ENCODE peak calls at places on chromosome X, in four cellular contexts. One of them, this sample, is unnamed.

GRCh38 chrX:71222929-71223328 is at the start of gene GJB1:
- DNase-seq in endothelial cell of umbilical vein: no peak
- DNase-seq in adrenal gland: no peak
- DNase-seq in testis: peak
- DNase-seq in this sample: no peak

GRCh38 chrX:152893631-152894610 is 3.9 kb upstream of the ZNF185 start:
- DNase-seq in adrenal gland: no peak
- DNase-seq in endothelial cell of umbilical vein: no peak
- DNase-seq in testis: no peak
- DNase-seq in this sample: no peak

GRCh38 chrX:47574096-47574553 is 8.1 kb upstream of the TIMP1 start:
- DNase-seq in endothelial cell of umbilical vein: no peak
- DNase-seq in adrenal gland: no peak
- DNase-seq in testis: no peak
- DNase-seq in this sample: no peak

GRCh38 chrX:145002776-145003175 is 244.5 kb upstream of the SPANXN1 start:
- DNase-seq in testis: no peak
- DNase-seq in endothelial cell of umbilical vein: no peak
- DNase-seq in adrenal gland: no peak
- DNase-seq in this sample: no peak

GRCh38 chrX:137771537-137771936 is 205.6 kb downstream of the ZIC3 start:
- DNase-seq in endothelial cell of umbilical vein: no peak
- DNase-seq in adrenal gland: no peak
- DNase-seq in testis: no peak
- DNase-seq in this sample: no peak

GRCh38 chrX:10052906-10053625 is 85.9 kb downstream of the CLDN34 start:
- DNase-seq in adrenal gland: peak
- DNase-seq in testis: no peak
- DNase-seq in endothelial cell of umbilical vein: no peak
- DNase-seq in this sample: no peak

GRCh38 chrX:53356186-53356585 is 66.3 kb downstream of the SMC1A start:
- DNase-seq in endothelial cell of umbilical vein: no peak
- DNase-seq in adrenal gland: no peak
- DNase-seq in testis: peak
- DNase-seq in this sample: peak

GRCh38 chrX:153946910-153947769 is 2.7 kb upstream of the RENBP start:
- DNase-seq in adrenal gland: peak
- DNase-seq in testis: peak
- DNase-seq in endothelial cell of umbilical vein: peak
- DNase-seq in this sample: peak

GRCh38 chrX:7235071-7235470 is 87.1 kb upstream of the PUDP start:
- DNase-seq in endothelial cell of umbilical vein: no peak
- DNase-seq in adrenal gland: no peak
- DNase-seq in testis: no peak
- DNase-seq in this sample: no peak

GRCh38 chrX:29662759-29663503 is 552.4 kb upstream of the MAGEB2 start:
- DNase-seq in testis: no peak
- DNase-seq in adrenal gland: peak
- DNase-seq in endothelial cell of umbilical vein: peak
- DNase-seq in this sample: no peak

GRCh38 chrX:1537031-1537715 is at the start of gene P2RY8:
- DNase-seq in endothelial cell of umbilical vein: no peak
- DNase-seq in testis: peak
- DNase-seq in adrenal gland: peak
- DNase-seq in this sample: peak

GRCh38 chrX:1533083-1533482 is 3.9 kb downstream of the P2RY8 start:
- DNase-seq in testis: no peak
- DNase-seq in adrenal gland: no peak
- DNase-seq in endothelial cell of umbilical vein: no peak
- DNase-seq in this sample: no peak

GRCh38 chrX:1536712-1537030 is 314 bp downstream of the P2RY8 start:
- DNase-seq in endothelial cell of umbilical vein: no peak
- DNase-seq in testis: no peak
- DNase-seq in adrenal gland: no peak
- DNase-seq in this sample: no peak

GRCh38 chrX:1535241-1536041 is 1.5 kb downstream of the P2RY8 start:
- DNase-seq in adrenal gland: peak
- DNase-seq in testis: peak
- DNase-seq in endothelial cell of umbilical vein: no peak
- DNase-seq in this sample: no peak

GRCh38 chrX:1534321-1535168 is 2.4 kb downstream of the P2RY8 start:
- DNase-seq in endothelial cell of umbilical vein: no peak
- DNase-seq in adrenal gland: peak
- DNase-seq in testis: no peak
- DNase-seq in this sample: no peak
- TF ChIP-seq POLR2A in endothelial cell of umbilical vein: no peak
- TF ChIP-seq POLR2A in adrenal gland: no peak
- TF ChIP-seq POLR2A in testis: no peak
- TF ChIP-seq POLR2A in this sample: peak

GRCh38 chrX:139932077-139932900 is 564 bp downstream of the ATP11C start:
- DNase-seq in adrenal gland: no peak
- DNase-seq in endothelial cell of umbilical vein: peak
- DNase-seq in testis: peak
- DNase-seq in this sample: peak
- TF ChIP-seq POLR2A in adrenal gland: no peak
- TF ChIP-seq POLR2A in endothelial cell of umbilical vein: no peak
- TF ChIP-seq POLR2A in testis: no peak
- TF ChIP-seq POLR2A in this sample: peak

DNA sequence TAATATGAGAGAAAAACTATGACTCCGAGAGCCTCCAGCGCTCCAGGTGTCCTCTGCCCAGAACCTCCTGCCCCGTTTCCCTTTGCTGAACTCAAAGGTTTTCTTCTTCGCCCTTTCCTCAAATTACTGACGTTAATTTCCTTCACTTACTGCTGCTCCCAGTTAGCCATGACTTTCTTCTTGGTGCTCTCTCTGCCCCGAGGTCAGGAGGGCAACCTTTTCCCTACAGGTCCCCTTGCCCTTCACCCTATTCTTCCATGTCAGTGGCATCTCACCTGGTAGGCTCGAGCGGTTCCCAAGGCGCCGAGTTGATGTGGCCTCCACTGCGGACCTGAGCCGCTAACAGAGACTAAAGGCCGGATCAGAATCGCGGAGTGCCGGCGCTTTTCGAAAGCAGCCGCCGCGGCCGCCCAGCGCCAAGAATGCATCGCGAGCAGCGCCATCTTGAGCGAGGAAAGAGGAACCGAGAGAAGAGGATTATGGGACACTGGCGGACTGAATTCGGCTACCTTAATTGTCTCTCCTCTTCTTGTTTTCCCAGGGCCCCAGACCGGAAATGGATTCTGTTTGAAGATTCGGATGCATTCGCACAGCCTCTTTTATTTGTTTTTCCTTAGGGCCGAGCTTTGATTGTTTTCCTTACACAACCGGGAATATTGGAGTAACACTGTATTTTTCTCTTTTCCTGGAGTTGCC is at the start of gene ABCB7:
- DNase-seq in endothelial cell of umbilical vein: peak
- DNase-seq in adrenal gland: peak
- DNase-seq in testis: peak
- DNase-seq in this sample: peak
- TF ChIP-seq POLR2A in endothelial cell of umbilical vein: peak
- TF ChIP-seq POLR2A in adrenal gland: peak
- TF ChIP-seq POLR2A in testis: no peak
- TF ChIP-seq POLR2A in this sample: peak

GRCh38 chrX:118495958-118496762 is 545 bp downstream of the DOCK11 start:
- DNase-seq in adrenal gland: peak
- DNase-seq in endothelial cell of umbilical vein: peak
- DNase-seq in testis: peak
- DNase-seq in this sample: peak

GRCh38 chrX:118496763-118497079 is 1.1 kb downstream of the DOCK11 start:
- DNase-seq in endothelial cell of umbilical vein: no peak
- DNase-seq in adrenal gland: no peak
- DNase-seq in testis: no peak
- DNase-seq in this sample: peak

GRCh38 chrX:118498755-118499154 is 3.1 kb downstream of the DOCK11 start:
- DNase-seq in adrenal gland: no peak
- DNase-seq in endothelial cell of umbilical vein: no peak
- DNase-seq in testis: no peak
- DNase-seq in this sample: no peak

GRCh38 chrX:118498351-118498750 is 2.7 kb downstream of the DOCK11 start:
- DNase-seq in adrenal gland: no peak
- DNase-seq in testis: no peak
- DNase-seq in endothelial cell of umbilical vein: no peak
- DNase-seq in this sample: no peak

GRCh38 chrX:118497180-118497814 is 1.7 kb downstream of the DOCK11 start:
- DNase-seq in testis: no peak
- DNase-seq in endothelial cell of umbilical vein: no peak
- DNase-seq in adrenal gland: no peak
- DNase-seq in this sample: no peak
- TF ChIP-seq POLR2A in testis: no peak
- TF ChIP-seq POLR2A in endothelial cell of umbilical vein: no peak
- TF ChIP-seq POLR2A in adrenal gland: no peak
- TF ChIP-seq POLR2A in this sample: no peak

GRCh38 chrX:133413218-133413925 is 1.9 kb downstream of the GPC4 start:
- DNase-seq in testis: no peak
- DNase-seq in endothelial cell of umbilical vein: no peak
- DNase-seq in adrenal gland: no peak
- DNase-seq in this sample: no peak

GRCh38 chrX:133414399-133415275 is 652 bp downstream of the GPC4 start:
- DNase-seq in adrenal gland: peak
- DNase-seq in endothelial cell of umbilical vein: no peak
- DNase-seq in testis: no peak
- DNase-seq in this sample: no peak

GRCh38 chrX:133412665-133413064 is 2.6 kb downstream of the GPC4 start:
- DNase-seq in endothelial cell of umbilical vein: no peak
- DNase-seq in adrenal gland: no peak
- DNase-seq in testis: no peak
- DNase-seq in this sample: no peak

GRCh38 chrX:133417364-133417763 is 2.1 kb upstream of the GPC4 start:
- DNase-seq in endothelial cell of umbilical vein: no peak
- DNase-seq in testis: no peak
- DNase-seq in adrenal gland: no peak
- DNase-seq in this sample: no peak

GRCh38 chrX:133415276-133416105 is at the start of gene GPC4:
- DNase-seq in adrenal gland: peak
- DNase-seq in testis: peak
- DNase-seq in endothelial cell of umbilical vein: no peak
- DNase-seq in this sample: no peak
- TF ChIP-seq POLR2A in adrenal gland: peak
- TF ChIP-seq POLR2A in testis: no peak
- TF ChIP-seq POLR2A in endothelial cell of umbilical vein: no peak
- TF ChIP-seq POLR2A in this sample: no peak

GRCh38 chrX:318739-319578 is at the start of gene GTPBP6:
- DNase-seq in endothelial cell of umbilical vein: peak
- DNase-seq in adrenal gland: peak
- DNase-seq in testis: peak
- DNase-seq in this sample: no peak
- TF ChIP-seq POLR2A in endothelial cell of umbilical vein: peak
- TF ChIP-seq POLR2A in adrenal gland: peak
- TF ChIP-seq POLR2A in testis: peak
- TF ChIP-seq POLR2A in this sample: peak

GRCh38 chrX:49199906-49200771 is at the start of gene SYP:
- DNase-seq in endothelial cell of umbilical vein: peak
- DNase-seq in testis: peak
- DNase-seq in adrenal gland: peak
- DNase-seq in this sample: peak
- TF ChIP-seq POLR2A in endothelial cell of umbilical vein: peak
- TF ChIP-seq POLR2A in testis: peak
- TF ChIP-seq POLR2A in adrenal gland: peak
- TF ChIP-seq POLR2A in this sample: peak

DNA sequence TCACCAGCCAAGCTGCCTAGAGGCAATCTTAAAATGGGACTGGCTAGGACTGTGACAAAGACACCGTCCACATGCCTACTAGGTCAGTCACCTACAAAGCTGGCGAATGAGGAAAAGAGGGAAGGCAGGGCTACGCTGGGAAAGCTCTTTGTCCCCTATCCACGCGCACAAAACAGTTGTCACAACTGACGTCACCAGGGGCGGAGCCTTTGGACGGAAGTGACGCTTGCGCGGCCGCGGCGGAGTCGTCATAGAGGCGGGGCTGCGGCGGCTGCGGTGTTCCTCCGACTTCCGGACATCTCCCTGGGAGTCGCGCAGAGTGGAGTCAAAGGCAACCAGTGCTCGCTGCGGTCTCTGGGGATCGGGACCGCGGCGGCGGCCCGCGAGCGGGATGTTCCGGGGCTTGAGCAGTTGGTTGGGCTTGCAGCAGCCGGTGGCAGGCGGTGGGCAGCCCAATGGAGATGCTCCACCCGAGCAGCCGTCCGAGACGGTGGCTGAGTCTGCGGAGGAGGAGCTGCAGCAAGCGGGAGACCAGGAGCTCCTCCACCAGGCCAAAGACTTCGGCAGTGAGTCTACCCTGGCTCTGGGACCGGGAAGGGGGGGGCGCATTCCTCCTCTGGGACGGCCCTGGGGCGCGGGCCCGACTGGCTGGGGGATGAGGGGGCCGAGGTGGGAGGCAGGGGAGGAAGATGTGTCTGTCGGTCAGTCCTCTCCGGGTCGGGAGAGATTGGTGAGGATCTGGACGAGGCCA is at the start of gene SYAP1:
- DNase-seq in endothelial cell of umbilical vein: peak
- DNase-seq in testis: peak
- DNase-seq in adrenal gland: peak
- DNase-seq in this sample: peak
- TF ChIP-seq POLR2A in endothelial cell of umbilical vein: peak
- TF ChIP-seq POLR2A in testis: peak
- TF ChIP-seq POLR2A in adrenal gland: peak
- TF ChIP-seq POLR2A in this sample: peak

DNA sequence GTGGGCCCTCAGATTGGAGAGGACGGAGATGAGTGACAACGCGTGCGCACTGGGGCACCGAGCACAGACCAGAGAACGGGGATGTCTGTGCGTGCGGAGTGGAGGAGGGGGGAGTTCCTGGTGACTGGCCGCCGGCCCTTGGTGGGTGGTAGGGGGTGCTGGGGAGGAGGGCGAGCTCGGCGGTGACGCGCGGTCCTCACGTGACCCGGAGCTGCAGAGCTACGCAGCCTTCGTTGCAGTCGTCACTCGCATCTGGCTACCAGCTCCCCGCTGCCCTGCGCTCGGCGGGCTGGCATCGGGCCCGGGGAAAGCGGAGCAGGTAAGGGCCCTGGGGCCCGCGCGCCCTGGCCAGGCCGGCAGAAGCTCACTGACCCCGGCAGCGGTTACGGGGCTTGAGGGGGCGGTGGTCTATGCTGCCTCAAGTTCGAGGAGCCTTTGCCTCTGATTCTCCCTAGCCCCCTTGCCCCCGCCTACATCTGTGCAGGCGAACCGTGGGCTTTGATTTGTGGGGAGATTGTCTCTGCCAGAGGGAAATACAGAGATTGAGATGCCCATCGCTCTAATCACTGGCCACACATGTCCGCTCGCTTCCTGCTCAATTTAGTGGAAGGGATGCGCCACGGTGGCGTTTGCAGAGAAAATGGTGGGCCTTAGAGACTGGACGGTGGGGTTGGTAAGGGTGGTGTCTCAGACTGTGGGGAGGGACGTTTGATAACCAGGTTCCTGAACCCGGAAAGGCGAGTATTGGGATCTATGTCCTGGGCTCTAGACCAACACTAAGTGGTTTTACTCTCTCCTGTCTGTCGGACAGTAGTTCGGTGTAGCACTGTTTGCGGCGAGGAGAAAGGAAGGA is at the start of gene ARMCX4:
- DNase-seq in adrenal gland: peak
- DNase-seq in endothelial cell of umbilical vein: peak
- DNase-seq in testis: peak
- DNase-seq in this sample: no peak
- TF ChIP-seq POLR2A in adrenal gland: peak
- TF ChIP-seq POLR2A in endothelial cell of umbilical vein: peak
- TF ChIP-seq POLR2A in testis: no peak
- TF ChIP-seq POLR2A in this sample: no peak